ENCODE peak calls at places on chromosomes 13 and 19, in five cellular contexts. M is heart right ventricle; U is body of pancreas; D is H9; K is CD4-positive, CD25-positive, alpha-beta regulatory T cell. C is an unnamed sample.

GRCh38 chr13:111341886-111342285 is 21.4 kb downstream of the TEX29 start:
- DNase-seq in M (no peak), U (no peak), D (peak; percentile 11), K (no peak), C (no peak)

GRCh38 chr19:13153627-13154240 is 3.5 kb downstream of the IER2 start:
- DNase-seq in D (no peak), K (no peak), U (peak; percentile 60), M (peak; percentile 49), C (peak; percentile 54)

GRCh38 chr13:98997738-98998641 is 20.1 kb upstream of the DOCK9 start:
- DNase-seq in D (no peak), M (no peak), K (no peak), U (no peak), C (no peak)

GRCh38 chr13:23427342-23428182 is 5.9 kb downstream of the SACS start:
- DNase-seq in M (no peak), K (no peak), U (peak; percentile 75), D (no peak), C (no peak)

GRCh38 chr19:3506384-3507340 is 551 bp downstream of the FZR1 start:
- DNase-seq in M (no peak), U (peak; percentile 31), D (no peak), K (peak; percentile 16), C (no peak)

GRCh38 chr19:3785464-3785937 is 680 bp downstream of the MATK start:
- DNase-seq in D (no peak), M (no peak), K (no peak), U (no peak), C (no peak)

GRCh38 chr19:17431417-17431816 is 11.6 kb downstream of the MVB12A start:
- DNase-seq in K (no peak), D (no peak), U (no peak), M (no peak), C (no peak)

GRCh38 chr19:41298327-41298964 is 11.5 kb upstream of the CCDC97 start:
- DNase-seq in D (no peak), U (peak; percentile 85), K (no peak), M (peak; percentile 81), C (no peak)

DNA sequence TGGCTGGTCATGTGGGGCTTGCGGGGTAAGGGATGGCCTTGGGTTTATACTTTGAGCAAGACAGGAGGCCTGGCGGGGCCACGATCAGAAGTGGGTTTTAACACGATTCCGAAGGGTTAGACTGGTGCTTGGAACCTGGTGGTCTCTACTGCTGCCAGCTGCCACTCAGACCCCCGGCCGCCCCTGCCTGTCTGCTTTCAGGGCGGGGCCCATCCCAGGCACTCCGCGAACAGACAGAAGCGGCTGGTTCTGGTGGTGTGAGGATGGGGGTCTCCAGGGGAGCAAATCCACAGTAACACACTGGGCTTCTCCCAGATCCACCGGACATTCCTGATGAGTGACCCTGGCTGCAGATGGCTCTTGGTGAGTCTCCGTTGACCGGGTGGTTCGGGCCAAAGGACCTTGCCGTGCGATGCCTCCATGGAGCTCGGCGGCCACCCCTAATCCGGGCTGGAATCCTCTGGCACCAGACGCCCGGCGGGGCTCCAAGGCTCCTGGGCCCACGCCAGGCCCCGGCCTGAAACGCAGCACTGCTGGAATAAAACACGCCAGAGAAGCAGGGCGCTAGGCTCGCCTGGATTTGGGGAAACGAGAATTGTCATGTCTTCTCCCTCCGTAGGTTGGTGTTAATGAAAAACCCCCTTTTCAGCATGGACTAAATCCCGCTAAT is 2.1 kb upstream of the PTBP1 start:
- DNase-seq in D (peak; percentile 32), K (no peak), M (no peak), U (no peak), C (no peak)
- H3K4me1 ChIP-seq in D (no peaks in the 10 kb centered on the region), K (peaks cover 25% of the 10 kb centered on the region), M (peaks cover 55% of the 10 kb centered on the region), U (peaks cover 24% of the 10 kb centered on the region), C (no peaks in the 10 kb centered on the region)

GRCh38 chr19:11194173-11194572 is 3.2 kb downstream of the KANK2 start:
- DNase-seq in K (no peak), M (no peak), U (no peak), D (no peak), C (no peak)
- H3K4me1 ChIP-seq in K (peaks cover 22% of the 10 kb centered on the region), M (peaks cover 91% of the 10 kb centered on the region), U (peaks cover 63% of the 10 kb centered on the region), D (no peaks in the 10 kb centered on the region), C (no peaks in the 10 kb centered on the region)

GRCh38 chr13:30338331-30338851 is 31.0 kb upstream of the KATNAL1 start:
- DNase-seq in U (no peak), D (no peak), K (no peak), M (no peak), C (no peak)

GRCh38 chr13:30337061-30337601 is 29.8 kb upstream of the KATNAL1 start:
- DNase-seq in D (no peak), U (no peak), K (no peak), M (no peak), C (no peak)

GRCh38 chr13:30340367-30341184 is 33.2 kb upstream of the KATNAL1 start:
- DNase-seq in D (no peak), M (peak; percentile 61), K (no peak), U (peak; percentile 53), C (peak; percentile 61)

GRCh38 chr13:30339721-30340366 is 32.5 kb upstream of the KATNAL1 start:
- DNase-seq in K (no peak), U (no peak), M (no peak), D (no peak), C (no peak)

DNA sequence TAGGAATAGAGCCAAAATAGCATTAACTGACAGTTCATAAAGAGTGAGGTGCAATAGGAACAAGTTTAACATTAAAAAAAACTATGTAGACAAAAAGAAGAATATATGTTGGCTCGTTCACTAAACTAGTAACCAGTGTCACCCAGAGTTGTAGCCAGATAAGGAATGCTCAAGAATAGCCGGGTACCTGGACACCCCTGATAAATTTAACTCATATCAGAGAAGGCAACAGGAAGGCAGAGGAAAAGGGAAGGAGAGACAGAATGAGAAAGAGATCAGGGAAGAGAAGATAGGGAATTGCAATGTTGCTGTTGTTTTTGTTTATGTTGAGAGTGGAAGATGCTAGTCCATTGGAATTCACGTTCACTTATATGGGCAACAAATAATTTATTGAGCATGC is 31.6 kb upstream of the KATNAL1 start:
- DNase-seq in U (no peak), D (no peak), K (no peak), M (no peak), C (no peak)
- H3K4me1 ChIP-seq in U (peaks cover 18% of the 10 kb centered on the region), D (no peaks in the 10 kb centered on the region), K (no peaks in the 10 kb centered on the region), M (peaks cover 37% of the 10 kb centered on the region), C (peaks cover 13% of the 10 kb centered on the region)

GRCh38 chr13:33264620-33264978 is 21.0 kb downstream of the STARD13 start:
- DNase-seq in K (no peak), D (no peak), M (no peak), U (no peak), C (no peak)

GRCh38 chr13:33265133-33265532 is 20.4 kb downstream of the STARD13 start:
- DNase-seq in U (no peak), M (no peak), K (no peak), D (no peak), C (no peak)

GRCh38 chr13:33263484-33263883 is 22.1 kb downstream of the STARD13 start:
- DNase-seq in M (no peak), U (no peak), D (no peak), K (no peak), C (no peak)

GRCh38 chr13:33263976-33264619 is 21.5 kb downstream of the STARD13 start:
- DNase-seq in K (no peak), D (no peak), U (no peak), M (no peak), C (no peak)

DNA sequence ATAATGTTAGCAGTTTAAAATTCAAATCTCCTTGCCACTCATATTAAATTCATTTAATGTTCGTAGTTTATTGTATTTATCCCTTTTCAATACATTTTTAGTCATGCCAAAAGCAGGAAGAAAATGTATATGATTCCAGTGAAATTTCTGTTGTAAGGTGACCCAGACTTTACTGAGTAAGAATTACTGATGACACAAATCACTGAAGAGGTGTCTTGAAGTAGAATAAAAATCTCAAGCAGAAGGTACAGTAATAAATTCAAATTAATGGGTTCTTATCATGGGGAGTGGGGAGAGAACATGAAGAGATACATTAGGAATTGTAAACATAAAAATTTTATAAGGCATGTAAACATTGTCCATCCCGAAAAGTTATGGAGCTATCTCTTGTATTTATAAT is 19.9 kb downstream of the STARD13 start:
- DNase-seq in M (no peak), K (no peak), D (no peak), U (no peak), C (no peak)
- H3K4me1 ChIP-seq in M (peaks cover 93% of the 10 kb centered on the region), K (no peaks in the 10 kb centered on the region), D (peaks cover 4% of the 10 kb centered on the region), U (peaks cover 82% of the 10 kb centered on the region), C (peaks cover 4% of the 10 kb centered on the region)

GRCh38 chr19:15195987-15196682 is 4.7 kb downstream of the NOTCH3 start:
- DNase-seq in D (peak; percentile 95), M (no peak), K (no peak), U (peak; percentile 92), C (no peak)
- H3K4me1 ChIP-seq in D (peaks cover 6% of the 10 kb centered on the region), M (peaks cover 26% of the 10 kb centered on the region), K (peaks cover 8% of the 10 kb centered on the region), U (peaks cover 28% of the 10 kb centered on the region), C (no peaks in the 10 kb centered on the region)